ENCODE peak calls at places on chromosomes 3 and 15, in six cellular contexts. One of them, this sample, is unnamed.

GRCh38 chr3:78847203-78847602 is 920.6 kb downstream of the ROBO1 start:
- DNase-seq in A549: no peak
- DNase-seq in right cardiac atrium: no peak
- DNase-seq in SIG-M5: no peak
- DNase-seq in NCI-H1417 treated with DMSO at 0.1 percent for 48 hours: no peak
- DNase-seq in posterior cingulate gyrus: no peak
- DNase-seq in this sample: no peak

GRCh38 chr3:152019516-152019915 is 146.1 kb downstream of the SUCNR1 start:
- DNase-seq in posterior cingulate gyrus: no peak
- DNase-seq in NCI-H1417 treated with DMSO at 0.1 percent for 48 hours: no peak
- DNase-seq in right cardiac atrium: no peak
- DNase-seq in SIG-M5: no peak
- DNase-seq in A549: no peak
- DNase-seq in this sample: no peak

GRCh38 chr3:42079701-42080323 is 11.3 kb upstream of the TRAK1 start:
- DNase-seq in SIG-M5: no peak
- DNase-seq in A549: peak
- DNase-seq in right cardiac atrium: no peak
- DNase-seq in posterior cingulate gyrus: no peak
- DNase-seq in NCI-H1417 treated with DMSO at 0.1 percent for 48 hours: no peak
- DNase-seq in this sample: no peak

GRCh38 chr3:96202181-96202580 is 612.2 kb upstream of the EPHA6 start:
- DNase-seq in SIG-M5: no peak
- DNase-seq in NCI-H1417 treated with DMSO at 0.1 percent for 48 hours: no peak
- DNase-seq in right cardiac atrium: no peak
- DNase-seq in posterior cingulate gyrus: no peak
- DNase-seq in A549: no peak
- DNase-seq in this sample: no peak

GRCh38 chr3:117145677-117146076 is 436.1 kb downstream of the TUSC7 start:
- DNase-seq in right cardiac atrium: no peak
- DNase-seq in A549: no peak
- DNase-seq in NCI-H1417 treated with DMSO at 0.1 percent for 48 hours: no peak
- DNase-seq in SIG-M5: no peak
- DNase-seq in posterior cingulate gyrus: no peak
- DNase-seq in this sample: no peak

GRCh38 chr15:32718822-32719716 is 1.3 kb downstream of the GREM1 start:
- DNase-seq in SIG-M5: no peak
- DNase-seq in posterior cingulate gyrus: no peak
- DNase-seq in right cardiac atrium: no peak
- DNase-seq in A549: peak
- DNase-seq in NCI-H1417 treated with DMSO at 0.1 percent for 48 hours: no peak
- DNase-seq in this sample: peak

GRCh38 chr3:122091602-122092006 is 36.4 kb downstream of the CD86 start:
- DNase-seq in posterior cingulate gyrus: no peak
- DNase-seq in NCI-H1417 treated with DMSO at 0.1 percent for 48 hours: no peak
- DNase-seq in right cardiac atrium: no peak
- DNase-seq in A549: no peak
- DNase-seq in SIG-M5: no peak
- DNase-seq in this sample: no peak

GRCh38 chr3:61568127-61568526 is 6.8 kb downstream of the PTPRG start:
- DNase-seq in A549: no peak
- DNase-seq in right cardiac atrium: no peak
- DNase-seq in NCI-H1417 treated with DMSO at 0.1 percent for 48 hours: no peak
- DNase-seq in SIG-M5: no peak
- DNase-seq in posterior cingulate gyrus: no peak
- DNase-seq in this sample: no peak